ENCODE peak calls at places on chromosome 20, in eight cellular contexts. One of them, this sample, is unnamed.

GRCh38 chr20:62554214-62554897 is 78.6 kb upstream of the GATA5 start:
- DNase-seq in GF-D8: no peak
- DNase-seq in activated effector memory CD4-positive, alpha-beta T cell treated with Interleukin-2 at 50 U/mL for 16 hours: no peak
- DNase-seq in SK-N-DZ: no peak
- DNase-seq in GM19239: no peak
- DNase-seq in NT2/D1: no peak
- DNase-seq in activated CD4-positive, alpha-beta T cell treated with anti-CD3 and anti-CD28 coated beads for 36 hours: no peak
- DNase-seq in iPS-NIHi11: no peak
- DNase-seq in this sample: no peak

GRCh38 chr20:41001497-41001896 is 27.1 kb upstream of the TOP1 start:
- DNase-seq in GF-D8: no peak
- DNase-seq in activated effector memory CD4-positive, alpha-beta T cell treated with Interleukin-2 at 50 U/mL for 16 hours: no peak
- DNase-seq in SK-N-DZ: no peak
- DNase-seq in GM19239: no peak
- DNase-seq in NT2/D1: no peak
- DNase-seq in activated CD4-positive, alpha-beta T cell treated with anti-CD3 and anti-CD28 coated beads for 36 hours: no peak
- DNase-seq in iPS-NIHi11: no peak
- DNase-seq in this sample: no peak

GRCh38 chr20:38885357-38885756 is 40.9 kb upstream of the FAM83D start:
- DNase-seq in GF-D8: no peak
- DNase-seq in activated effector memory CD4-positive, alpha-beta T cell treated with Interleukin-2 at 50 U/mL for 16 hours: no peak
- DNase-seq in SK-N-DZ: no peak
- DNase-seq in GM19239: no peak
- DNase-seq in NT2/D1: no peak
- DNase-seq in activated CD4-positive, alpha-beta T cell treated with anti-CD3 and anti-CD28 coated beads for 36 hours: no peak
- DNase-seq in iPS-NIHi11: no peak
- DNase-seq in this sample: no peak

GRCh38 chr20:61575151-61575937 is 323.3 kb downstream of the CDH4 start:
- DNase-seq in GF-D8: no peak
- DNase-seq in activated effector memory CD4-positive, alpha-beta T cell treated with Interleukin-2 at 50 U/mL for 16 hours: no peak
- DNase-seq in SK-N-DZ: no peak
- DNase-seq in GM19239: no peak
- DNase-seq in NT2/D1: no peak
- DNase-seq in activated CD4-positive, alpha-beta T cell treated with anti-CD3 and anti-CD28 coated beads for 36 hours: no peak
- DNase-seq in iPS-NIHi11: no peak
- DNase-seq in this sample: no peak

GRCh38 chr20:38590682-38591483 is 9.9 kb downstream of the ADIG start:
- DNase-seq in GF-D8: no peak
- DNase-seq in activated effector memory CD4-positive, alpha-beta T cell treated with Interleukin-2 at 50 U/mL for 16 hours: no peak
- DNase-seq in SK-N-DZ: no peak
- DNase-seq in GM19239: no peak
- DNase-seq in NT2/D1: no peak
- DNase-seq in activated CD4-positive, alpha-beta T cell treated with anti-CD3 and anti-CD28 coated beads for 36 hours: no peak
- DNase-seq in iPS-NIHi11: no peak
- DNase-seq in this sample: no peak

GRCh38 chr20:35129647-35130069 is 17.5 kb downstream of the EDEM2 start:
- DNase-seq in GF-D8: no peak
- DNase-seq in activated effector memory CD4-positive, alpha-beta T cell treated with Interleukin-2 at 50 U/mL for 16 hours: no peak
- DNase-seq in SK-N-DZ: no peak
- DNase-seq in GM19239: no peak
- DNase-seq in NT2/D1: no peak
- DNase-seq in activated CD4-positive, alpha-beta T cell treated with anti-CD3 and anti-CD28 coated beads for 36 hours: no peak
- DNase-seq in iPS-NIHi11: no peak
- DNase-seq in this sample: no peak

GRCh38 chr20:58228103-58228483 is 360 bp downstream of the ANKRD60 start:
- DNase-seq in GF-D8: no peak
- DNase-seq in activated effector memory CD4-positive, alpha-beta T cell treated with Interleukin-2 at 50 U/mL for 16 hours: no peak
- DNase-seq in SK-N-DZ: no peak
- DNase-seq in GM19239: no peak
- DNase-seq in NT2/D1: no peak
- DNase-seq in activated CD4-positive, alpha-beta T cell treated with anti-CD3 and anti-CD28 coated beads for 36 hours: no peak
- DNase-seq in iPS-NIHi11: no peak
- DNase-seq in this sample: no peak

GRCh38 chr20:24735263-24735662 is 213.8 kb upstream of the CST7 start:
- DNase-seq in GF-D8: no peak
- DNase-seq in activated effector memory CD4-positive, alpha-beta T cell treated with Interleukin-2 at 50 U/mL for 16 hours: no peak
- DNase-seq in SK-N-DZ: peak
- DNase-seq in GM19239: no peak
- DNase-seq in NT2/D1: peak
- DNase-seq in activated CD4-positive, alpha-beta T cell treated with anti-CD3 and anti-CD28 coated beads for 36 hours: no peak
- DNase-seq in iPS-NIHi11: no peak
- DNase-seq in this sample: no peak

GRCh38 chr20:51493346-51493791 is 49.1 kb downstream of the NFATC2 start:
- DNase-seq in GF-D8: no peak
- DNase-seq in activated effector memory CD4-positive, alpha-beta T cell treated with Interleukin-2 at 50 U/mL for 16 hours: no peak
- DNase-seq in SK-N-DZ: no peak
- DNase-seq in GM19239: no peak
- DNase-seq in NT2/D1: no peak
- DNase-seq in activated CD4-positive, alpha-beta T cell treated with anti-CD3 and anti-CD28 coated beads for 36 hours: peak
- DNase-seq in iPS-NIHi11: no peak
- DNase-seq in this sample: no peak

GRCh38 chr20:37567671-37568588 is 40.3 kb upstream of the BLCAP start:
- DNase-seq in GF-D8: peak
- DNase-seq in activated effector memory CD4-positive, alpha-beta T cell treated with Interleukin-2 at 50 U/mL for 16 hours: no peak
- DNase-seq in SK-N-DZ: peak
- DNase-seq in GM19239: no peak
- DNase-seq in NT2/D1: peak
- DNase-seq in activated CD4-positive, alpha-beta T cell treated with anti-CD3 and anti-CD28 coated beads for 36 hours: no peak
- DNase-seq in iPS-NIHi11: peak
- DNase-seq in this sample: no peak

GRCh38 chr20:44219287-44219686 is 8.7 kb upstream of the OSER1 start:
- DNase-seq in GF-D8: no peak
- DNase-seq in activated effector memory CD4-positive, alpha-beta T cell treated with Interleukin-2 at 50 U/mL for 16 hours: peak
- DNase-seq in SK-N-DZ: no peak
- DNase-seq in GM19239: no peak
- DNase-seq in NT2/D1: no peak
- DNase-seq in activated CD4-positive, alpha-beta T cell treated with anti-CD3 and anti-CD28 coated beads for 36 hours: peak
- DNase-seq in iPS-NIHi11: no peak
- DNase-seq in this sample: no peak

GRCh38 chr20:58605292-58606065 is 45.6 kb upstream of the STX16 start:
- DNase-seq in GF-D8: no peak
- DNase-seq in activated effector memory CD4-positive, alpha-beta T cell treated with Interleukin-2 at 50 U/mL for 16 hours: no peak
- DNase-seq in SK-N-DZ: peak
- DNase-seq in GM19239: no peak
- DNase-seq in NT2/D1: no peak
- DNase-seq in activated CD4-positive, alpha-beta T cell treated with anti-CD3 and anti-CD28 coated beads for 36 hours: no peak
- DNase-seq in iPS-NIHi11: no peak
- DNase-seq in this sample: no peak

GRCh38 chr20:36097751-36098151 is 56.8 kb upstream of the EPB41L1 start:
- DNase-seq in GF-D8: no peak
- DNase-seq in activated effector memory CD4-positive, alpha-beta T cell treated with Interleukin-2 at 50 U/mL for 16 hours: no peak
- DNase-seq in SK-N-DZ: no peak
- DNase-seq in GM19239: no peak
- DNase-seq in NT2/D1: peak
- DNase-seq in activated CD4-positive, alpha-beta T cell treated with anti-CD3 and anti-CD28 coated beads for 36 hours: no peak
- DNase-seq in iPS-NIHi11: peak
- DNase-seq in this sample: no peak

GRCh38 chr20:37382539-37383120 is 36.7 kb downstream of the SRC start:
- DNase-seq in GF-D8: no peak
- DNase-seq in activated effector memory CD4-positive, alpha-beta T cell treated with Interleukin-2 at 50 U/mL for 16 hours: no peak
- DNase-seq in SK-N-DZ: no peak
- DNase-seq in GM19239: no peak
- DNase-seq in NT2/D1: no peak
- DNase-seq in activated CD4-positive, alpha-beta T cell treated with anti-CD3 and anti-CD28 coated beads for 36 hours: peak
- DNase-seq in iPS-NIHi11: no peak
- DNase-seq in this sample: no peak

GRCh38 chr20:58950603-58951002 is 30.5 kb upstream of the NELFCD start:
- DNase-seq in GF-D8: no peak
- DNase-seq in activated effector memory CD4-positive, alpha-beta T cell treated with Interleukin-2 at 50 U/mL for 16 hours: no peak
- DNase-seq in SK-N-DZ: no peak
- DNase-seq in GM19239: no peak
- DNase-seq in NT2/D1: no peak
- DNase-seq in activated CD4-positive, alpha-beta T cell treated with anti-CD3 and anti-CD28 coated beads for 36 hours: no peak
- DNase-seq in iPS-NIHi11: no peak
- DNase-seq in this sample: no peak

GRCh38 chr20:25283221-25283951 is 35.5 kb downstream of the PYGB start:
- DNase-seq in GF-D8: no peak
- DNase-seq in activated effector memory CD4-positive, alpha-beta T cell treated with Interleukin-2 at 50 U/mL for 16 hours: no peak
- DNase-seq in SK-N-DZ: no peak
- DNase-seq in GM19239: no peak
- DNase-seq in NT2/D1: no peak
- DNase-seq in activated CD4-positive, alpha-beta T cell treated with anti-CD3 and anti-CD28 coated beads for 36 hours: peak
- DNase-seq in iPS-NIHi11: no peak
- DNase-seq in this sample: no peak

This sample was measured in effector memory CD8-positive, alpha-beta T cell.